ENCODE peak calls at places on chromosomes 13 and 19, in four cellular contexts. K, N, T and S are unnamed samples.

GRCh38 chr19:55642153-55643002 is 1.1 kb upstream of the ZNF581 start:
- DNase-seq in N (peak), T (no peak), K (peak), S (no peak)

GRCh38 chr19:35288843-35289355 is 3.1 kb upstream of the MAG start:
- DNase-seq in K (no peak), T (no peak), N (no peak), S (no peak)

GRCh38 chr19:11507370-11508078 is 1.9 kb upstream of the ZNF653 start:
- DNase-seq in T (no peak), K (no peak), N (peak), S (no peak)

GRCh38 chr13:111328111-111328802 is 7.8 kb downstream of the TEX29 start:
- DNase-seq in T (peak), N (peak), K (no peak), S (peak)

GRCh38 chr19:56927791-56928207 is 87.3 kb upstream of the PEG3 start:
- DNase-seq in T (no peak), N (no peak), K (no peak), S (no peak)

GRCh38 chr19:12884926-12885748 is 1.9 kb downstream of the KLF1 start:
- DNase-seq in N (peak), T (no peak), K (peak), S (peak)

GRCh38 chr13:97076898-97077297 is 82.6 kb upstream of the OXGR1 start:
- DNase-seq in N (no peak), K (no peak), T (no peak), S (no peak)

GRCh38 chr13:114116734-114117133 is 15.7 kb downstream of the RASA3 start:
- DNase-seq in N (peak), K (no peak), T (no peak), S (no peak)

GRCh38 chr19:54458648-54459281 is 4.8 kb downstream of the LENG9 start:
- DNase-seq in N (peak), T (no peak), K (no peak), S (no peak)

GRCh38 chr13:21000647-21001046 is 60.7 kb downstream of the LATS2 start:
- DNase-seq in T (no peak), N (no peak), K (no peak), S (no peak)

GRCh38 chr19:13937479-13938360 is 497 bp downstream of the PODNL1 start:
- DNase-seq in K (no peak), N (peak), T (no peak), S (no peak)

GRCh38 chr13:107238262-107238661 is 670.3 kb upstream of the ARGLU1 start:
- DNase-seq in K (no peak), T (no peak), N (no peak), S (no peak)

GRCh38 chr19:50489461-50490011 is 12.9 kb upstream of the GARIN5A start:
- DNase-seq in K (no peak), T (no peak), N (no peak), S (no peak)

GRCh38 chr13:59230484-59231264 is 933.1 kb downstream of the DIAPH3 start:
- DNase-seq in N (no peak), K (no peak), T (no peak), S (no peak)

GRCh38 chr19:32177686-32178085 is 167.7 kb upstream of the ZNF507 start:
- DNase-seq in T (no peak), K (no peak), N (no peak), S (no peak)

GRCh38 chr13:47215741-47216140 is 318.9 kb upstream of the HTR2A start:
- DNase-seq in K (no peak), T (no peak), N (no peak), S (no peak)

GRCh38 chr13:65497265-65497664 is 1732.9 kb downstream of the PCDH9 start:
- DNase-seq in T (no peak), N (no peak), K (no peak), S (no peak)

GRCh38 chr13:38223093-38223492 is 126.6 kb upstream of the UFM1 start:
- DNase-seq in N (no peak), K (no peak), T (no peak), S (no peak)

GRCh38 chr13:47519626-47520025 is 481.4 kb downstream of the SUCLA2 start:
- DNase-seq in K (no peak), N (no peak), T (no peak), S (no peak)

GRCh38 chr19:13014101-13014920 is 19.0 kb downstream of the NFIX start:
- DNase-seq in N (peak), K (no peak), T (no peak), S (no peak)

GRCh38 chr13:60654405-60654804 is 257.4 kb downstream of the TDRD3 start:
- DNase-seq in K (no peak), N (no peak), T (no peak), S (peak)

GRCh38 chr19:38877781-38878574 is at the start of gene RINL:
- DNase-seq in T (no peak), N (no peak), K (peak), S (no peak)

GRCh38 chr13:98098511-98098910 is 44.4 kb upstream of the FARP1 start:
- DNase-seq in K (no peak), T (no peak), N (no peak), S (no peak)

GRCh38 chr19:48644839-48645651 is 942 bp downstream of the CA11 start:
- DNase-seq in N (no peak), K (peak), T (no peak), S (peak)

GRCh38 chr19:48338802-48339660 is 13.7 kb downstream of the EMP3 start:
- DNase-seq in N (peak), T (no peak), K (no peak), S (no peak)

GRCh38 chr19:42531313-42531712 is 3.0 kb upstream of the CEACAM1 start:
- DNase-seq in N (no peak), T (no peak), K (no peak), S (no peak)

GRCh38 chr13:39108746-39109145 is 70.5 kb downstream of the NHLRC3 start:
- DNase-seq in K (no peak), N (no peak), T (no peak), S (no peak)

GRCh38 chr13:35766663-35767062 is 290.2 kb upstream of the MAB21L1 start:
- DNase-seq in K (no peak), T (no peak), N (no peak), S (no peak)

GRCh38 chr13:35767256-35767981 is 290.9 kb upstream of the MAB21L1 start:
- DNase-seq in N (no peak), T (no peak), K (no peak), S (no peak)

GRCh38 chr13:35764359-35765015 is 288.0 kb upstream of the MAB21L1 start:
- DNase-seq in K (no peak), N (no peak), T (no peak), S (no peak)

GRCh38 chr13:35765387-35765786 is 288.9 kb upstream of the MAB21L1 start:
- DNase-seq in K (no peak), T (no peak), N (no peak), S (no peak)

GRCh38 chr13:35765941-35766340 is 289.5 kb upstream of the MAB21L1 start:
- DNase-seq in K (no peak), T (no peak), N (no peak), S (no peak)
- TF ChIP-seq POLR2AphosphoS5 in K (no peak), T (no peak), N (no peak), S (no peak)

GRCh38 chr19:5133986-5134595 is 165.2 kb downstream of the KDM4B start:
- DNase-seq in N (peak), K (no peak), T (no peak), S (no peak)

GRCh38 chr19:5131866-5132561 is 163.1 kb downstream of the KDM4B start:
- DNase-seq in N (peak), T (no peak), K (no peak), S (peak)

GRCh38 chr19:5134683-5135082 is 165.8 kb downstream of the KDM4B start:
- DNase-seq in K (no peak), N (peak), T (no peak), S (no peak)

GRCh38 chr19:5131031-5131865 is 162.3 kb downstream of the KDM4B start:
- DNase-seq in N (peak), K (peak), T (no peak), S (no peak)

GRCh38 chr19:5132698-5133651 is 164.1 kb downstream of the KDM4B start:
- DNase-seq in K (no peak), T (no peak), N (peak), S (no peak)
- TF ChIP-seq POLR2AphosphoS5 in K (no peak), T (no peak), N (no peak), S (no peak)

DNA sequence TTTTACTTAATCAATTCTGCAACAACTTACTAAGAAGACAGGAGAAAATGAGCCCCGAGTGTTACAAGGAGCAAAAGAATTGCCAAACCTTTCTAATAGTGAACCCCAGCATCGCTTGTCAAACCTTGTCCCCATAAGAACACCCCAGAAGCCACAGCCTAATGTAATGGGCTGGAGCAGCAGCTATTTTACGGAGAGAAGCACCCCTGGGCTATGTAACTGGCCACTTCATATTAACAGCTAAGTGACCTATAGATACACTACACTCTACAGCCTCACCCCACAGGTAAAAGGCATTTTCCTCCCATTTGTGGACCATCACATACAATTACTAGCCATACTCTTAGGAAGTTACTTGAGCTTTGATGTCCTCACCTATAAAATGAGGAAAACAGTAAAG is 27.3 kb upstream of the CPB2 start:
- DNase-seq in T (no peak), N (no peak), K (no peak), S (no peak)
- TF ChIP-seq POLR2AphosphoS5 in T (no peak), N (no peak), K (no peak), S (no peak)

GRCh38 chr19:10271543-10272086 is 695 bp downstream of the ICAM1 start:
- DNase-seq in N (no peak), K (peak), T (no peak), S (no peak)
- TF ChIP-seq POLR2AphosphoS5 in N (peak), K (no peak), T (no peak), S (no peak)

DNA sequence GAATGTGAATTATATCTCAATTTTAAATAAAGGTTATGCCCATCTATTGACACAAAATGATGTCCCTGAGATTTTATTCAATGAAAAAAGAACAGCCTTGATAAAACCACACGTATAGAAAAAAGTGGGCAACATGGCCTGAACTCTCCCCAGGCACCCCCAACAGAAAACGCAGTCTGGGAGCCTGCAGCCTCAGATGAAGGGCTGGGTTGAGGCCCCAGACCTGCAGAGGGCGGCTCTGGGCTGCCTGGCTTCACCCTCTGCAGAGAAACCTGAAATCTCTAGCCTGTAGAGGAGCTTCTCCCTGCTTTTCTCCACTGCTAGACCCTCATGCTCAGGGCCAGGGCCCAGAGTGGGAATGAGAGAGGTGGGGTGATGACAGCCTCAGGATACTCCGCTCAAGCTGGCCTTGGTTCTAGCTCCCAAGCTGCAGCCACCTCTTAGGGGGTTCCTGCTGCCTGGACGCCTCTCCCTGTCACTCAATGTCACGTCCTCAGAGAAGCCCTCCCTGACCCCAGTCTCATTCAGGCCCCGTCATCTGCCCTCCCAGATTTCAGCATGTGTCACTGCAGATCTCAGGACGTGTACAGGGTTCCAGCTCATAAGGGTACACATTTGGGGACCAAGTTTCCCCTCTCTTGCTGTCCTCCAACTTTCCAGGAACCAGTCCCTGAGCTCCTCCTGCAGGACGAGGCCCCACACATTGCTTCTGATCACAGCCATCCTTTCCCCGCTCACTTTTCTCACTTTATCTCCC is 1.8 kb downstream of the MBD3 start:
- DNase-seq in T (no peak), K (peak), N (no peak), S (no peak)
- TF ChIP-seq POLR2AphosphoS5 in T (no peak), K (no peak), N (no peak), S (no peak)

DNA sequence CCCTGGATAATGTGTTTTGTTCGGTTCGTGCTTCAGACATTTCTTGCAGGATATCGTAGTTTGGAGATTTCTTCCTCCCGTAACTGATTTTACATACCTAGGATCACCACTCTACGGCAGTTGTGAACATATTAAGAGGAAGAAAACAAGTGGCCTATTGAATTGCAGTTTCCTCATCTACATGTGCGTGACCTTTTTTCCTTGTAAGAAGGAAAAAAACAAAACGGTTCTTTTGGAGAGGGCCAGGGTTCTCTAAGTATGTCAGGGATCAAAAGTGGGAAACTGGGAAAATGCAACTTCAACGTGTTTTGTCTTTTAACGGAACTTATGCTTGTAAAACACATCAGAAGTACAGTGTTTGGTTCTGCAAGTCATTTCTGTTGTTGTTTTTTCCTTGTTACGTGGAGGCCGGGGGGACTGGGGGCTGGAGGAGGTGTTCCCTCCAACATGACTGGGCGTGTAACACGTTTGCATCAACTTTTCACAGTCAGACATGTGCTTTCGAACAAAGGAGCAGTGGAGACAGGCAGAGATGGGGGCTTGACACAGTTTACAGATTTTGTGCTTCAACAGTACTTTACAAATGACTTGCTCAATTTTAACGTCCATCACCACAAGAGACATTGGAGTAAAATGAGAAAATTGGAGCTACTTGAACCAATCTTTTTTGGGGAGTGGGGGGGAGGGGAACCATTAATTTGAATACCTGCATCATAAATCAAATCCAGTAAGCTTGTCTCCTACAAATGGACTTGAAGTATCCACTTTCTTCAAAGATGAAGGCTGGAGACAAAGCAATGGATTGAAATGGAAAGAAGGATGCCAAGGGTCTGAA is 3.8 kb downstream of the ZC3H4 start:
- DNase-seq in K (peak), N (no peak), T (no peak), S (no peak)
- TF ChIP-seq POLR2AphosphoS5 in K (peak), N (peak), T (peak), S (peak)

GRCh38 chr13:19767966-19768365 is 14.8 kb downstream of the PSPC1 start:
- DNase-seq in T (no peak), N (no peak), K (no peak), S (no peak)

GRCh38 chr13:19766637-19767036 is 16.1 kb downstream of the PSPC1 start:
- DNase-seq in N (no peak), T (no peak), K (no peak), S (no peak)

GRCh38 chr13:19763618-19764017 is 19.1 kb downstream of the PSPC1 start:
- DNase-seq in N (no peak), K (no peak), T (no peak), S (no peak)

GRCh38 chr13:19759669-19760068 is 23.1 kb downstream of the PSPC1 start:
- DNase-seq in T (no peak), N (no peak), K (no peak), S (no peak)

DNA sequence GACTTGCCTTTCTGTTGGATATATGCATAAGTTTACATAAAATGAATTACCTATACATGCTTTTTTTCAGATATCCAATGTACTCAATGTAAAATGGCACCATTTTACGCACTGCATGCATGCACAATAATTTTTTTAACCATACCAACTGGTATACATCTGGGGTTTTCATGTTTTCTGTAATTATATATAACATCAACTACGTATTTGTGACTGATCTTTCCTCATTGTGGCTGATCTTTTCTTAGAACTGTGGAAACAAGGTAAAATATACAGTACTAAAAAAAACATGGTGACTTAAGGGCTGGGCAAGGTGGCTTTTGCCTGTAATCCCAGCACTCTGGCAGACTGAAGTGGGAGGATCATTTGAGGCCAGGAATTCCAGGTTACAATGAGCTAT is 18.5 kb downstream of the PSPC1 start:
- DNase-seq in T (no peak), K (no peak), N (no peak), S (no peak)
- TF ChIP-seq POLR2AphosphoS5 in T (no peak), K (no peak), N (no peak), S (no peak)

DNA sequence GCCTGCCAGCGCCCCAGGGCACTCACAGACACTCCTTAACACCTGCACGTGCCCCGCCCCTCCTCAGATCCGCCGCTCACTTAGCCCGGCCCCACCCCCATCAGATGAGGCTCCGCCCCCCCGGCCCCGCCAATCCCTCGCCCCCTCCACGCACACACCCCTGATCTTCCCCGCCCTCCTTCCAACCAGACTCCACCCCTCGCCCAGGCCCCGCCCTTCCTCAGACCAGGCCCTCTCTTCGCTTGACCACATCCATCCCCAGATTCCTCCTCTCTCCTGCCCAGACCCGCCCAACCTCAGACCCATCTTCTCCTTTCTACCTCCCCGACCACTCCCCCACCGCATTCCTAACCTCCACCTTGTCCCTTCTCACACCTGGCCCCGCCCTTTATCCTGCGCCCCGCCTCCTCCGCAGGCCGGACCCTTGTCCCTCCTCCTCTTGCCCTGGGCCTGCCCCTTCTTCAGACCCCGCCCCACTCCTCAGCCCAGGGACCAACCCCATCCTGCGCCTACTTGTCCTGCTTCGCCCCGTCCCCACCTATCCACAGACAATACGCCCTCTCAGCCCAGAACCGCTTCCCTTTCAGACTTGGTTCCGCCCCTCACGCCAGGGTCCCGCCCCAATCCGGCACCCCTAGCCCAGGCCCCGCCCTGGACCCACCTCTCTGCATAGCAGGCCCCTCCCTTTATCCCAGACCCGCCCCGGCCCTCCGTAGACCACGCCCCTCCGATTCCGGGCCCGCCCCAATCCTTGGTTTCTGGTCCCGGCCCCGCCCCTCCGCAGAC is 452 bp upstream of the KLHL26 start:
- DNase-seq in N (peak), K (peak), T (peak), S (peak)
- TF ChIP-seq POLR2AphosphoS5 in N (no peak), K (no peak), T (no peak), S (peak)

GRCh38 chr19:10111405-10111811 is at the start of gene P2RY11:
- DNase-seq in N (no peak), T (no peak), K (peak), S (no peak)
- TF ChIP-seq POLR2AphosphoS5 in N (no peak), T (no peak), K (no peak), S (no peak)

DNA sequence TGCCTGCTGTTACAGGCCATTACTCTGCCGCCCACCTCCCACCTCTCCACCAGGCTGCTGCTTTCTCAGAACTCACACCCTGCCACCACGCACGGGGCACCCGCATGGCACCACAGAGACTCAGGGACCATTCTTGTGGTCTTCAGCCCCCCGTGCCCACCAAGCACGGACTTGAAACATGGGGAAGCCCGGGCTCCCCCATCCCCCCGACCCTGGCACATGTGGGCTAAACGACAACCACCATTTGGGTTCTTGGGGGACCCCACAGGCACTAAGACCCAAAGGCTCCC is 23.1 kb upstream of the TINCR start:
- DNase-seq in K (no peak), T (no peak), N (no peak), S (no peak)
- TF ChIP-seq POLR2AphosphoS5 in K (no peak), T (no peak), N (no peak), S (no peak)